ENCODE peak calls at places on chromosomes 2 and 18, in four cellular contexts. N is LoVo; P is stimulated activated CD8-positive, alpha-beta memory T cell treated with anti-CD3 and anti-CD28 coated beads, Interleukin-15, amount 100 ng/mL, for 1 hour; S is lower lobe of right lung. M is an unnamed sample.

GRCh38 chr2:134405641-134406081 is 151.8 kb downstream of the MGAT5 start:
- DNase-seq in N (no peak), P (no peak), S (no peak), M (no peak)

GRCh38 chr2:238448031-238448955 is 21.6 kb downstream of the ASB1 start:
- DNase-seq in N (no peak), P (no peak), S (no peak), M (no peak)

GRCh38 chr2:42443980-42444379 is 49.8 kb downstream of the KCNG3 start:
- DNase-seq in N (no peak), P (no peak), S (no peak), M (no peak)

GRCh38 chr2:11161747-11162146 is 6.5 kb downstream of the SLC66A3 start:
- DNase-seq in N (no peak), P (no peak), S (no peak), M (no peak)

GRCh38 chr2:226882606-226883005 is 46.8 kb downstream of the RHBDD1 start:
- DNase-seq in N (no peak), P (no peak), S (no peak), M (no peak)

GRCh38 chr2:70357076-70358071 is 55.5 kb upstream of the FAM136A start:
- DNase-seq in N (no peak), P (no peak), S (no peak), M (no peak)

GRCh38 chr2:213185147-213185822 is 33.9 kb upstream of the IKZF2 start:
- DNase-seq in N (no peak), P (no peak), S (no peak), M (no peak)

GRCh38 chr2:20509301-20509765 is 62.5 kb downstream of the RHOB start:
- DNase-seq in N (no peak), P (no peak), S (no peak), M (no peak)

GRCh38 chr18:48983793-48984437 is 33.1 kb upstream of the SMAD7 start:
- DNase-seq in N (peak; percentile 36), P (no peak), S (no peak), M (peak; percentile 92)

GRCh38 chr2:134206029-134206428 is 47.8 kb upstream of the MGAT5 start:
- DNase-seq in N (no peak), P (no peak), S (no peak), M (no peak)

GRCh38 chr2:15243762-15244161 is 317.4 kb downstream of the NBAS start:
- DNase-seq in N (peak; percentile 35), P (no peak), S (no peak), M (no peak)

GRCh38 chr2:11710632-11711381 is 35.6 kb upstream of the LPIN1 start:
- DNase-seq in N (no peak), P (no peak), S (no peak), M (no peak)

GRCh38 chr18:42038936-42039335 is 83.9 kb downstream of the PIK3C3 start:
- DNase-seq in N (no peak), P (no peak), S (no peak), M (no peak)

GRCh38 chr18:60508108-60508507 is 135.5 kb upstream of the MC4R start:
- DNase-seq in N (no peak), P (no peak), S (no peak), M (no peak)

GRCh38 chr2:234739061-234739460 is 212.8 kb upstream of the SH3BP4 start:
- DNase-seq in N (no peak), P (no peak), S (no peak), M (no peak)

GRCh38 chr18:7158201-7158600 is 40.6 kb upstream of the LAMA1 start:
- DNase-seq in N (peak; percentile 11), P (no peak), S (no peak), M (no peak)

GRCh38 chr2:109438773-109439191 is 175.0 kb downstream of the SEPTIN10 start:
- DNase-seq in N (no peak), P (no peak), S (no peak), M (no peak)

GRCh38 chr18:74652392-74652988 is 54.8 kb downstream of the ZNF407 start:
- DNase-seq in N (peak; percentile 19), P (no peak), S (no peak), M (no peak)

GRCh38 chr2:176685908-176686307 is 416.7 kb downstream of the MTX2 start:
- DNase-seq in N (no peak), P (no peak), S (no peak), M (no peak)

GRCh38 chr2:166516712-166517303 is 22.8 kb upstream of the SCN7A start:
- DNase-seq in N (no peak), P (no peak), S (no peak), M (peak; percentile 24)

GRCh38 chr2:185628985-185629384 is 109.6 kb upstream of the FSIP2 start:
- DNase-seq in N (no peak), P (no peak), S (no peak), M (no peak)

GRCh38 chr2:121888189-121888557 is 132.7 kb downstream of the TSN start:
- DNase-seq in N (no peak), P (no peak), S (no peak), M (peak; percentile 31)

GRCh38 chr18:67639872-67640271 is 123.4 kb upstream of the DSEL start:
- DNase-seq in N (no peak), P (no peak), S (no peak), M (no peak)

GRCh38 chr2:222169346-222169745 is 129.5 kb downstream of the PAX3 start:
- DNase-seq in N (no peak), P (no peak), S (no peak), M (no peak)

GRCh38 chr2:36626756-36627155 is 28.8 kb upstream of the FEZ2 start:
- DNase-seq in N (no peak), P (no peak), S (no peak), M (no peak)

GRCh38 chr2:47964722-47965434 is 58.6 kb upstream of the FBXO11 start:
- DNase-seq in N (no peak), P (no peak), S (no peak), M (no peak)

GRCh38 chr2:172215172-172215935 is 112.7 kb upstream of the DLX2 start:
- DNase-seq in N (no peak), P (no peak), S (no peak), M (no peak)

GRCh38 chr18:3671181-3671580 is 221.2 kb downstream of the TGIF1 start:
- DNase-seq in N (peak; percentile 67), P (no peak), S (no peak), M (no peak)